ENCODE peak calls at places on chromosomes 11 and 22, in five cellular contexts. Y, M, L, X and G are unnamed samples.
A peak's percentile ranks its signal among the peaks of the same experiment; 100 is the strongest.

GRCh38 chr11:117915219-117915618 is 14.0 kb downstream of the TMPRSS13 start:
- DNase-seq in Y (no peak), M (no peak), L (no peak), X (no peak), G (no peak)

GRCh38 chr22:20777420-20778177 is 3.7 kb downstream of the SERPIND1 start:
- DNase-seq in Y (no peak), M (no peak), L (peak; percentile 98), X (peak; percentile 79), G (no peak)

GRCh38 chr22:36252754-36253522 is at the start of gene APOL1:
- DNase-seq in Y (no peak), M (peak; percentile 89), L (peak; percentile 56), X (no peak), G (peak; percentile 73)

GRCh38 chr22:27642104-27642800 is 159.3 kb downstream of the MN1 start:
- DNase-seq in Y (peak; percentile 75), M (no peak), L (no peak), X (no peak), G (no peak)

GRCh38 chr11:24870048-24870447 is 373.2 kb downstream of the LUZP2 start:
- DNase-seq in Y (no peak), M (no peak), L (no peak), X (no peak), G (no peak)

GRCh38 chr22:46275455-46276129 is 7.8 kb downstream of the TTC38 start:
- DNase-seq in Y (no peak), M (no peak), L (no peak), X (no peak), G (no peak)

GRCh38 chr11:74282863-74283484 is 28.5 kb downstream of the P4HA3 start:
- DNase-seq in Y (no peak), M (no peak), L (no peak), X (no peak), G (no peak)

GRCh38 chr11:16604784-16605439 is 133.5 kb upstream of the C11orf58 start:
- DNase-seq in Y (peak; percentile 91), M (peak; percentile 34), L (peak; percentile 21), X (no peak), G (no peak)

GRCh38 chr22:39439170-39439569 is 17.6 kb upstream of the MGAT3 start:
- DNase-seq in Y (no peak), M (no peak), L (peak; percentile 72), X (no peak), G (no peak)

GRCh38 chr11:77525455-77526091 is 51.7 kb upstream of the PAK1 start:
- DNase-seq in Y (no peak), M (no peak), L (no peak), X (no peak), G (no peak)

GRCh38 chr11:16770016-16770415 is 31.6 kb downstream of the C11orf58 start:
- DNase-seq in Y (no peak), M (no peak), L (no peak), X (no peak), G (no peak)

GRCh38 chr22:49291169-49291568 is 536.5 kb downstream of the BRD1 start:
- DNase-seq in Y (no peak), M (no peak), L (no peak), X (no peak), G (no peak)

GRCh38 chr11:118522571-118523072 is 4.7 kb upstream of the TTC36 start:
- DNase-seq in Y (no peak), M (no peak), L (peak; percentile 45), X (no peak), G (no peak)

GRCh38 chr22:49244466-49245420 is 582.9 kb downstream of the BRD1 start:
- DNase-seq in Y (no peak), M (no peak), L (no peak), X (no peak), G (no peak)

GRCh38 chr11:108960498-108960897 is 295.6 kb downstream of the DDX10 start:
- DNase-seq in Y (no peak), M (no peak), L (peak; percentile 28), X (no peak), G (no peak)

GRCh38 chr11:396948-397548 is 3.0 kb downstream of the PKP3 start:
- DNase-seq in Y (peak; percentile 90), M (peak; percentile 55), L (no peak), X (no peak), G (peak; percentile 81)

GRCh38 chr11:56152333-56152732 is 7.8 kb downstream of the OR8K5 start:
- DNase-seq in Y (no peak), M (no peak), L (no peak), X (no peak), G (no peak)

GRCh38 chr11:110432713-110433392 is 3.1 kb downstream of the FDX1 start:
- DNase-seq in Y (no peak), M (no peak), L (peak; percentile 7), X (no peak), G (no peak)

DNA sequence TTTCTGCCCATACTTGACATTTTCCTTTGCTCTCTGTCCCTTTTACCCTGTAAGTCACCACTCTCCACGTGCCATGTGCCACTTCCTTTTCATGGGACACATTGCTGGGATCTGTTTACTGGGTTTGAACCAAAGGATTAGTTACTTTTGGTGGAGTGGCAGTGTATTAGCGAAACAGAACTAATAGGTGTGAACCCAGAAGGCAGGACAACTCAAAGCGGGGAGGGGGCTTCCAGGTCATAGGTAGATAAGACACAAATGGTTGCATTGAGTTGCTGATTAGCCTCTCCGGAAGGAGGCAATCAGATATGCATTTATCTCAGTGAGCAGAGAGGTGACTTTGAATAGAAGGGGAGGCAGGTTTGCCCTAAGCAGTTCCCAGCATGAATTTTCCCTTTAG is 874 bp upstream of the ZNF202 start:
- DNase-seq in Y (no peak), M (no peak), L (no peak), X (no peak), G (no peak)
- H3K4me3 ChIP-seq in Y (no peak overlapping the region), M (peak overlapping the region; percentile 93), L (peak overlapping the region; percentile 96), X (peak overlapping the region; percentile 92), G (peak overlapping the region; percentile 94)

GRCh38 chr11:10311802-10312201 is 6.9 kb downstream of the ADM start:
- DNase-seq in Y (no peak), M (no peak), L (no peak), X (no peak), G (no peak)

GRCh38 chr11:10307411-10308207 is 2.7 kb downstream of the ADM start:
- DNase-seq in Y (peak; percentile 95), M (peak; percentile 92), L (peak; percentile 87), X (no peak), G (peak; percentile 91)

GRCh38 chr11:10308208-10308954 is 3.5 kb downstream of the ADM start:
- DNase-seq in Y (no peak), M (peak; percentile 21), L (no peak), X (no peak), G (no peak)

GRCh38 chr11:10310301-10310841 is 5.5 kb downstream of the ADM start:
- DNase-seq in Y (no peak), M (peak; percentile 98), L (peak; percentile 41), X (no peak), G (peak; percentile 74)

DNA sequence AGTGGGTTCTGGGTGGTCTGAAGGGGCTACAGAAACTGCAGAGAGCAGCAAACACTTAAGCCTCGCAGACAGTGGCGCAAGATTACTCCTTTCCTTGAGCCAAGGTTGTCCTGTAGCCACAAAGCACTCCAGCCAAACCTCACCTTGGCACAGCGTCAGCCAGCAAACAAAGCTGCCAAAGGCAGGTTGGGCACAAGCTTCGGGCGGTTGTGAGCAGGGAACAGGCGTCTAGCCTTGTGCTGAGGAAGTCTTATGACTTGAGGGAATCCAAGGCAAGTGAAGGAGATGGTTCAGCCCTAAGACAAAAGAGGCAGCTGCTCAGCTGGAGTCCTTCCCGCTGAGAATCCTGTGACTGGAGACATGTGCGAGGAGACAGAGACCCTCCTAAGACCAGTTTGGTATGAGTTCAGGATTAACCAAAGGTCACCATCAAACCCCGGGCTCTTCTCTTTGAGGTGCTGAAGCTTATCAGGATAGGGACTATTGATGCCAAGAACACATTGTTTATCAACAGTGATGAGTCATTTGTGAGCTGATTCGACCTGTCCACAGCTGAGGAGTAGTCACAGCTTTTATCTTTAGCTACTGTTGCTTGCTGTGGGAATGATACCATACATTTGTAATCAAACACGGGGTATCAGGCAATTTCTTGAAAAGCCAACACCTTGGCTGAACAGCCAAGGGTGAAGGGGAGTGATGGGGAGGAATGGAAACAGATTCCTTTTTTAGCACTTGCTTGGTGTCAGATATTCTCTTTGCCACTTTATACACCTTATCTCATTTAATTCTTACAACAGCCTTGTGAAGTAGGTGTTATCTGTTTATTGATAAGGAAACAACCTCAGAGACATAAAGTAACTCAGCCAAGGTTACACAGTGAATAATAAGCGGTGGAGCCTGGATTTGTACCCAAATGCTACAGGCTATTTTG is 4.6 kb downstream of the ADM start:
- DNase-seq in Y (no peak), M (peak; percentile 68), L (peak; percentile 93), X (peak; percentile 89), G (peak; percentile 28)
- TF ChIP-seq CTCF in Y (no peak), M (no peak), L (no peak), X (no peak), G (no peak)

DNA sequence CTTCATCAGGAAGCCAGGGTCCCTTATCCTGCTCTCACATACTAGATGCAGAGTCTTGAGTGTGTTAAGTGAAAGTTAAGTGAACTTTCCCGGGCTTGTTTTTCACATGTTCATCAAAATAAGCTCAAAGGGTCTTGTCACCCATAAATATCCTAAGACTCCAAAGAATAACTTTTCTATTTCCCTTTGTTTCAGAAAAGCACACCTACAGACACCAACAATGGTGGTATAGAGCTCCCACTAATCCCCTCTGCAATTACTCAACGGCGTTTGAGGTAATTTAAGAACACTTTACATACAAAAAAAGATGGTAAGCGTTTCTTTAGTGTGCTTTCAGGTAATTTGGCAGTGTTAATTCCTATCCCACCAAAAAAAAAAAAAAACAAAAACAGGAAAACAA is 2.5 kb downstream of the PRR14L start:
- DNase-seq in Y (no peak), M (no peak), L (no peak), X (no peak), G (no peak)
- H3K4me3 ChIP-seq in Y (no peak overlapping the region), M (no peak overlapping the region), L (no peak overlapping the region), X (no peak overlapping the region), G (no peak overlapping the region)

DNA sequence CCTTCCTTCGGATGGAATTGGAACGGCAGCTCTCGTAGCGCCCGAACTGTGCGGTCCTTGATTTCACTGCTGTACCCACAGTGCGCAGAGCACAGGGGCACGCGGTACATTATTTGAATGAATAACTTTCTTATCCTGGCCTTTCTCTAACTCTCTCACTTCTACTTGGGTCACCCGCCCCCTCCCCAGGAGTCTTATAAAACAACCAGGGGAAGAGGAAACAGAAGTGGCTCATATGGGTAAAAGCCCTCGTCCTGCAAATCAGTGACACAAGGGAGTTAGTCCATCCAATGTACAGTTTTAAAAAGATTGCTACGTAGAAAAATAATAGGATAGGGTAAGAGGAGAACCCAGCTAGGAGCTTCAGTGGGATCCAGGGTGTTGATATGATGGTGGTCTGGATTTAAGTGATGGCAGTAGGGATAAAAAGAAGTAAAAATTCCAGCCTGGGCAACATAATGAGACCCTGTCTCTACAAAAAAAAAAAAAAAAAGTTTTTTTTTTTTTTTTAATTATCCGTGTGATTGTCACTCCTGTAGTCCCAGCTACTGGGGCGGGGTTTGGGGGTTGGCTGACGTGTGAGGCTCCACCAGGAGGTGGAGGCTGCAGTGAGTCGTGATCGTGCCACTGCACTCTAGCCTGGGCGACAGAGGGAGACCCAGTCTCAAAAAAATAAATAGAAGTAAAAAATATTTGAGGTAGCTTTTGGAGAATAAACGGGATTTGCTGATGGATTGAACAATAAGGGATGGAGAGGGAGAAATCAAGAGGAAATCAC is 7.1 kb upstream of the L3MBTL2 start:
- DNase-seq in Y (no peak), M (peak; percentile 55), L (peak; percentile 30), X (no peak), G (no peak)
- TF ChIP-seq CTCF in Y (no peak), M (no peak), L (no peak), X (no peak), G (no peak)

GRCh38 chr11:70230840-70231710 is 28.0 kb downstream of the FADD start:
- DNase-seq in Y (no peak), M (no peak), L (no peak), X (no peak), G (no peak)
- H3K4me3 ChIP-seq in Y (no peak overlapping the region), M (no peak overlapping the region), L (no peak overlapping the region), X (no peak overlapping the region), G (no peak overlapping the region)

GRCh38 chr11:34732831-34733230 is 111.9 kb downstream of the EHF start:
- DNase-seq in Y (no peak), M (no peak), L (no peak), X (no peak), G (no peak)
- TF ChIP-seq CTCF in Y (no peak), M (no peak), L (peak; percentile 3), X (no peak), G (no peak)